ENCODE peak calls at places on chromosomes 16 and 17, in five cellular contexts. One of them, this sample, is unnamed.

GRCh38 chr17:49290690-49291326 is 60.2 kb upstream of the PHOSPHO1 start:
- DNase-seq in AG10803: peak; percentile 25
- DNase-seq in epithelial cell of esophagus: peak; percentile 46
- DNase-seq in HFFc6: peak; percentile 33
- DNase-seq in tibial nerve: no peak
- DNase-seq in this sample: no peak

GRCh38 chr17:69066482-69066881 is 5.8 kb upstream of the ABCA9 start:
- DNase-seq in epithelial cell of esophagus: no peak
- DNase-seq in tibial nerve: no peak
- DNase-seq in HFFc6: no peak
- DNase-seq in AG10803: no peak
- DNase-seq in this sample: no peak

GRCh38 chr16:78199325-78200022 is 100.0 kb downstream of the WWOX start:
- DNase-seq in epithelial cell of esophagus: peak; percentile 48
- DNase-seq in HFFc6: no peak
- DNase-seq in AG10803: no peak
- DNase-seq in tibial nerve: no peak
- DNase-seq in this sample: no peak

GRCh38 chr17:50798424-50799344 is 31.4 kb upstream of the ANKRD40CL start:
- DNase-seq in HFFc6: no peak
- DNase-seq in AG10803: no peak
- DNase-seq in epithelial cell of esophagus: peak; percentile 95
- DNase-seq in tibial nerve: no peak
- DNase-seq in this sample: no peak

GRCh38 chr16:72992142-72992601 is 55.8 kb downstream of the ZFHX3 start:
- DNase-seq in HFFc6: no peak
- DNase-seq in AG10803: no peak
- DNase-seq in tibial nerve: no peak
- DNase-seq in epithelial cell of esophagus: no peak
- DNase-seq in this sample: no peak

GRCh38 chr16:13005836-13006235 is 104.4 kb downstream of the SHISA9 start:
- DNase-seq in epithelial cell of esophagus: no peak
- DNase-seq in AG10803: no peak
- DNase-seq in tibial nerve: no peak
- DNase-seq in HFFc6: no peak
- DNase-seq in this sample: no peak

GRCh38 chr17:32873114-32873513 is 3.8 kb downstream of the MYO1D start:
- DNase-seq in epithelial cell of esophagus: peak; percentile 86
- DNase-seq in HFFc6: no peak
- DNase-seq in AG10803: no peak
- DNase-seq in tibial nerve: no peak
- DNase-seq in this sample: no peak

GRCh38 chr16:73019456-73020362 is 28.2 kb downstream of the ZFHX3 start:
- DNase-seq in tibial nerve: no peak
- DNase-seq in HFFc6: peak; percentile 34
- DNase-seq in AG10803: peak; percentile 15
- DNase-seq in epithelial cell of esophagus: peak; percentile 60
- DNase-seq in this sample: no peak

GRCh38 chr16:84055366-84055765 is 12.8 kb upstream of the SLC38A8 start:
- DNase-seq in AG10803: no peak
- DNase-seq in tibial nerve: no peak
- DNase-seq in epithelial cell of esophagus: no peak
- DNase-seq in HFFc6: no peak
- DNase-seq in this sample: no peak

GRCh38 chr16:60203525-60204124 is 1469.5 kb upstream of the GOT2 start:
- DNase-seq in tibial nerve: no peak
- DNase-seq in HFFc6: peak; percentile 6
- DNase-seq in epithelial cell of esophagus: peak; percentile 30
- DNase-seq in AG10803: peak; percentile 31
- DNase-seq in this sample: no peak

GRCh38 chr16:66740010-66740409 is 11.4 kb downstream of the DYNC1LI2 start:
- DNase-seq in HFFc6: peak; percentile 30
- DNase-seq in AG10803: no peak
- DNase-seq in tibial nerve: no peak
- DNase-seq in epithelial cell of esophagus: peak; percentile 42
- DNase-seq in this sample: no peak

GRCh38 chr17:15171433-15172047 is 93.6 kb downstream of the PMP22 start:
- DNase-seq in AG10803: peak; percentile 82
- DNase-seq in tibial nerve: peak; percentile 47
- DNase-seq in epithelial cell of esophagus: peak; percentile 65
- DNase-seq in HFFc6: peak; percentile 74
- DNase-seq in this sample: peak; percentile 31

GRCh38 chr16:25108054-25108453 is 3.5 kb upstream of the LCMT1 start:
- DNase-seq in epithelial cell of esophagus: no peak
- DNase-seq in tibial nerve: no peak
- DNase-seq in AG10803: no peak
- DNase-seq in HFFc6: no peak
- DNase-seq in this sample: no peak

GRCh38 chr16:3861808-3862451 is 18.6 kb downstream of the CREBBP start:
- DNase-seq in HFFc6: no peak
- DNase-seq in AG10803: no peak
- DNase-seq in tibial nerve: no peak
- DNase-seq in epithelial cell of esophagus: no peak
- DNase-seq in this sample: no peak

GRCh38 chr16:56329887-56330286 is 95.5 kb downstream of the AMFR start:
- DNase-seq in tibial nerve: no peak
- DNase-seq in HFFc6: no peak
- DNase-seq in epithelial cell of esophagus: no peak
- DNase-seq in AG10803: no peak
- DNase-seq in this sample: no peak

GRCh38 chr16:3520861-3521260 is 20.1 kb downstream of the CLUAP1 start:
- DNase-seq in epithelial cell of esophagus: no peak
- DNase-seq in AG10803: no peak
- DNase-seq in tibial nerve: no peak
- DNase-seq in HFFc6: no peak
- DNase-seq in this sample: no peak

DNA sequence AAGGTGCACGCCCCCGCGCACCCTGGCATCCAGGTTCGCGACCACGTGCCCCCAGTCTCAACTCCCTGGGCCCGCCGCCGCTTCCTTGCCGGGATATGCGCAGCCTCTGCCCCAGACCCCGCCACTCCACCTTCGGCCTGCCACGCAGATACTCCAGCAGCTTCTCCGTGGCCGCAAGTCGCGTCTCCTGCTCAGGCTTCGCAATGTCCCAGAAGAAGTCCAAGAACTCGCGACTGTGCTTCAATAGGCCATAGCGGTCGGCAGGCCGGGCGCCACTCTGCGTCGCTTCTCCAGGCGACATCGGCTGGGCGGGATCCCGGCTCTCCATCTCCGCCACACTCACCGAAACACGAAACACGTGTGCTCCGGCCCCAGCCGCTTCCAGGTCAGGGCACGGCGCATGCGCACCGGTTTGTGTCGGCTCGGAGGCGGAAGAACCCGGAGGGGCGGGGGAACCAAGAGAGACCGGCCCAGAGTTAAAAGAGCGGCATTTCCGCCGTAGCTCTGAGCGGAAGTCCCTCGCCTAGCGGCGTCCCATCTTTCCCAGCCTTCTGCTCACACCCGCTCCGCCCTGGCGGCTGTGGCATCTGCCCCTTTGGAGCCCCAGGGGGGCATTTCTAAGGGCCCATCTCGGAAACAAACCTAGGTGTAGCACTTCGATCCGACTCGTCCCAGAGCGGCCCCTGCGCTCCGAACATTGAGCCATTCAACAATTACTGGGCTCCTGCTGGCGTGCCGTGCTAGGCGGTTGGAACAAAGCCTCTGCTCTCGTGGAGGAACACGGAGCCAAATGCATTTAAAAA is at the start of gene MYBBP1A:
- DNase-seq in HFFc6: peak; percentile 92
- DNase-seq in tibial nerve: peak; percentile 95
- DNase-seq in epithelial cell of esophagus: peak; percentile 96
- DNase-seq in AG10803: peak; percentile 93
- DNase-seq in this sample: peak; percentile 94
- TF ChIP-seq CTCF in HFFc6: no peak
- TF ChIP-seq CTCF in tibial nerve: no peak
- TF ChIP-seq CTCF in epithelial cell of esophagus: peak; percentile 24
- TF ChIP-seq CTCF in AG10803: peak; percentile 43
- TF ChIP-seq CTCF in this sample: no peak

GRCh38 chr16:29815793-29816693 is at the start of gene PAGR1:
- DNase-seq in AG10803: peak; percentile 100
- DNase-seq in HFFc6: peak; percentile 99
- DNase-seq in epithelial cell of esophagus: peak; percentile 100
- DNase-seq in tibial nerve: peak; percentile 95
- DNase-seq in this sample: peak; percentile 86
- TF ChIP-seq CTCF in AG10803: peak; percentile 71
- TF ChIP-seq CTCF in HFFc6: peak; percentile 93
- TF ChIP-seq CTCF in epithelial cell of esophagus: peak; percentile 80
- TF ChIP-seq CTCF in tibial nerve: peak; percentile 83
- TF ChIP-seq CTCF in this sample: peak; percentile 70

DNA sequence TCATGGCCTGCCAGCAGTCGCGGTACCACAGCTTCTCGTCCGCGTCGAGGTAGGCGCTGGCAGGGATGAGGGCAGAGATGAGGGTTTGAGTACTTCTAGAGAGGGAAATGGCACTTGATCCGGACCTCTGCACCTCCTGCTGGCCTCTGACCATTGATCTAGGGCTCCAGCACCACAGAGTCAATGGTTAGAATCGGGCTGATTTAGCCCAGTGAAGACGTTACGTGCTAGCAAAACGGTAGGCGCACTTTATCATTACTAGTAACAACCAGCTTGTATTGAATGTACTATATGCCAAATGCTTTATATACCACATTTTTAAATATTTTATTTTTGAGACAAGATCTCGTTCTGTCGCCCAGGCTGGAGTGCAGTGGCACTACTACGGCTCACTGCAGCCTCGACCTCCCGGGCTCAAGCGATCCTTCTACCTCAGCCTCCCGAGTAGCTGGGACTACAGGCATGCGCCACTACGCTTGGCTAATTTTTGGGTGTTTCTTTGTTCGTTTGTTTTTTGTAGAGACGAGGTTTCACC is 526 bp downstream of the TSNAXIP1 start:
- DNase-seq in tibial nerve: no peak
- DNase-seq in epithelial cell of esophagus: no peak
- DNase-seq in HFFc6: no peak
- DNase-seq in AG10803: no peak
- DNase-seq in this sample: no peak
- TF ChIP-seq CTCF in tibial nerve: no peak
- TF ChIP-seq CTCF in epithelial cell of esophagus: peak; percentile 15
- TF ChIP-seq CTCF in HFFc6: no peak
- TF ChIP-seq CTCF in AG10803: peak; percentile 34
- TF ChIP-seq CTCF in this sample: no peak

DNA sequence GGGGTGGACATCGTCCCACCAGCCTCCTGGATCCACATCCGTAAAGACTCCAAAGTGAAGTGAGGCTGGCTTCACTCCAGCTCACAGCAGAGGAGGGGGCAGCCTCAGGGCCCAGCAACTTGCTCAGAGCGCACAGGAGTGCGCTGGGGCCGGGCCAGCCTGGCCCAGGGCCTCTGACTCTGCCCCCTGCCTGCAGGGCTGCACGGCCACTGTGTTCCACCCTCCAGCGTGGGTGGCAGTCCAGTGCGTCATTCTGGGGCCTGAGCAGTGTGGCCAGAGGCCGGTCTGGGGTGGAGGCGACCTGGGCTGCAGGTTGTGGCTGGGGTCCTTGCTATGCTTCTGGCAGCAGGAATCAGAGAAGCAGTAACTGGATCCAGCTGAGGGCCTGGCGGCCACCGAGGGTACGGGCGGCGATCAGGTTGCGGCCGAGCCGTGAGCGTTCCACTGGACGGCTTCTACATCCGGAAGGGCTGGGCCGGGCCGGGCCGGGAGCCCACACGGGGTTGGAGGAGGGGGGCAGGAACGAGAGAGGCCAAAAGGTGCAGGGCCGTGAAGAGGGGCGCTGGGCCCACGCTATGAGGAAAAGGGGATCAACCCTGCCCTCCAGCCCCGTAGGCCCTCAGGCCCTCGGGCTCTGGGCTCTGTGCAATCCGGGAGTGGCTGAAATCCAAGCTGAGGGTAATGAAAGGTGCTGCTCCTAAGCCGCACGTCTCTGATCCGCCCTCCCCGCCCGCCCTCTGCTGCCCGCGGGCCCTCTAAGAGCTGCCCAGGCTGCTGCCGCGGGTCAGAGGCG is at the start of gene FSCN2:
- DNase-seq in tibial nerve: no peak
- DNase-seq in AG10803: no peak
- DNase-seq in epithelial cell of esophagus: no peak
- DNase-seq in HFFc6: no peak
- DNase-seq in this sample: no peak
- TF ChIP-seq CTCF in tibial nerve: no peak
- TF ChIP-seq CTCF in AG10803: peak; percentile 21
- TF ChIP-seq CTCF in epithelial cell of esophagus: no peak
- TF ChIP-seq CTCF in HFFc6: peak; percentile 51
- TF ChIP-seq CTCF in this sample: no peak

DNA sequence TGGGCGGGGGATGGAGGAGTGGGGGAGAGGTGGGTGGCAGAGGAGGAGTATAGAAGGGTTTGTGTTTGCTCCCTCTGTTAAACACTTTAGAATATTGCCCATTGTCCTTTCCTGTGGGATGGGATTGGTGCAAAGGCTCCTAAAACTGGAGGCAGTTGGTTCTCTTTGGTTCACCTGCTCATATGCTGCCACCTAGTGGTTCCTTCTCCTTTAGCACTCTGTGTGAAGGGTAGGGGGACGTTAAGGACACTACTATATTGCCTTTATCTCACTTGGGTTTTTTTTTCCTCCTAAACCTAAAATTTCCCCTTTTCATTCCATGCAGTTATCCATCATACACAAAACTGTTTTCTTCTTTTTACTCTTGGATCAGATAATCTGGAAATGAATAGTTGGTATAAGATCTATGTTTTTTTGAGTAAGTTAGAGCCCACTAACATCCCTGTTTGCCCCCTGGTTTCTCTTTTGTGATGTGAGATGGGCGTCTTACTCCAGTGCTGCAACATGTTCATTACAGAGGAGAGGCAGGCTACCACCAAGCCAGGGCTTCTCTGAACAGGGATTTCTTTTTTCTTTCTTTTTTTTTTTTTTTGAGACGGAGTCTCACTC is 23.8 kb downstream of the SNX11 start:
- DNase-seq in AG10803: peak; percentile 59
- DNase-seq in epithelial cell of esophagus: peak; percentile 68
- DNase-seq in tibial nerve: no peak
- DNase-seq in HFFc6: peak; percentile 50
- DNase-seq in this sample: no peak
- TF ChIP-seq CTCF in AG10803: peak; percentile 94
- TF ChIP-seq CTCF in epithelial cell of esophagus: peak; percentile 93
- TF ChIP-seq CTCF in tibial nerve: peak; percentile 75
- TF ChIP-seq CTCF in HFFc6: peak; percentile 93
- TF ChIP-seq CTCF in this sample: peak; percentile 5

This sample was measured in omental fat pad.